ENCODE peak calls at places on chromosomes 1 and 21, in ten cellular contexts. N is endothelial cell of umbilical vein, G is sigmoid colon, U is prostate gland, Z is GM12892, Q is GM12891, D is K562, L is stomach, S is H1, F is GM12878. C is an unnamed sample.

GRCh38 chr1:155893389-155894142 is 17.6 kb downstream of the RIT1 start:
- DNase-seq in N (peak; percentile 93), G (no peak), U (no peak), Z (no peak), Q (no peak), D (no peak), L (no peak), S (no peak), F (no peak), C (no peak)

GRCh38 chr1:89608627-89609338 is 24.1 kb upstream of the LRRC8C start:
- DNase-seq in N (no peak), G (no peak), U (no peak), Z (no peak), Q (no peak), D (no peak), L (no peak), S (no peak), F (no peak), C (no peak)

GRCh38 chr1:218299416-218299815 is 14.3 kb downstream of the RRP15 start:
- DNase-seq in N (peak; percentile 61), G (no peak), U (no peak), Z (no peak), Q (no peak), D (peak; percentile 25), L (no peak), S (no peak), F (no peak), C (no peak)

GRCh38 chr1:6471086-6471841 is 5.3 kb upstream of the TNFRSF25 start:
- DNase-seq in N (no peak), G (no peak), U (no peak), Z (no peak), Q (no peak), D (peak; percentile 96), L (peak; percentile 86), S (peak; percentile 87), F (no peak), C (no peak)

GRCh38 chr1:209190591-209191241 is 392.8 kb upstream of the CAMK1G start:
- DNase-seq in N (peak; percentile 70), G (no peak), U (no peak), Z (peak; percentile 27), Q (peak; percentile 36), D (peak; percentile 26), L (peak; percentile 59), S (peak; percentile 84), F (no peak), C (no peak)

GRCh38 chr1:18599704-18600103 is 30.9 kb upstream of the PAX7 start:
- DNase-seq in N (no peak), G (no peak), U (no peak), Z (no peak), Q (no peak), D (no peak), L (no peak), S (no peak), F (no peak), C (no peak)

GRCh38 chr1:38029725-38030511 is 16.7 kb downstream of the POU3F1 start:
- DNase-seq in N (peak; percentile 79), G (peak; percentile 68), U (no peak), Z (peak; percentile 66), Q (no peak), D (peak; percentile 44), L (no peak), S (peak; percentile 58), F (peak; percentile 75), C (no peak)

GRCh38 chr1:9128161-9128519 is 762 bp downstream of the GPR157 start:
- DNase-seq in N (no peak), G (peak; percentile 81), U (peak; percentile 54), Z (no peak), Q (no peak), D (no peak), L (peak; percentile 45), S (peak; percentile 58), F (no peak), C (peak; percentile 62)

GRCh38 chr1:65148548-65149390 is 766 bp downstream of the AK4 start:
- DNase-seq in N (peak; percentile 12), G (peak; percentile 85), U (peak; percentile 54), Z (peak; percentile 53), Q (peak; percentile 43), D (peak; percentile 69), L (no peak), S (peak; percentile 83), F (peak; percentile 45), C (no peak)

GRCh38 chr1:174077755-174078490 is 55.8 kb upstream of the RC3H1 start:
- DNase-seq in N (no peak), G (no peak), U (no peak), Z (no peak), Q (no peak), D (no peak), L (no peak), S (no peak), F (no peak), C (no peak)

GRCh38 chr21:27424601-27425000 is 457.7 kb upstream of the ADAMTS5 start:
- DNase-seq in N (no peak), G (no peak), U (no peak), Z (no peak), Q (no peak), D (no peak), L (no peak), S (no peak), F (no peak), C (no peak)

GRCh38 chr1:197911172-197911856 is 5.9 kb upstream of the LHX9 start:
- DNase-seq in N (no peak), G (no peak), U (no peak), Z (no peak), Q (no peak), D (no peak), L (no peak), S (peak; percentile 79), F (no peak), C (no peak)

DNA sequence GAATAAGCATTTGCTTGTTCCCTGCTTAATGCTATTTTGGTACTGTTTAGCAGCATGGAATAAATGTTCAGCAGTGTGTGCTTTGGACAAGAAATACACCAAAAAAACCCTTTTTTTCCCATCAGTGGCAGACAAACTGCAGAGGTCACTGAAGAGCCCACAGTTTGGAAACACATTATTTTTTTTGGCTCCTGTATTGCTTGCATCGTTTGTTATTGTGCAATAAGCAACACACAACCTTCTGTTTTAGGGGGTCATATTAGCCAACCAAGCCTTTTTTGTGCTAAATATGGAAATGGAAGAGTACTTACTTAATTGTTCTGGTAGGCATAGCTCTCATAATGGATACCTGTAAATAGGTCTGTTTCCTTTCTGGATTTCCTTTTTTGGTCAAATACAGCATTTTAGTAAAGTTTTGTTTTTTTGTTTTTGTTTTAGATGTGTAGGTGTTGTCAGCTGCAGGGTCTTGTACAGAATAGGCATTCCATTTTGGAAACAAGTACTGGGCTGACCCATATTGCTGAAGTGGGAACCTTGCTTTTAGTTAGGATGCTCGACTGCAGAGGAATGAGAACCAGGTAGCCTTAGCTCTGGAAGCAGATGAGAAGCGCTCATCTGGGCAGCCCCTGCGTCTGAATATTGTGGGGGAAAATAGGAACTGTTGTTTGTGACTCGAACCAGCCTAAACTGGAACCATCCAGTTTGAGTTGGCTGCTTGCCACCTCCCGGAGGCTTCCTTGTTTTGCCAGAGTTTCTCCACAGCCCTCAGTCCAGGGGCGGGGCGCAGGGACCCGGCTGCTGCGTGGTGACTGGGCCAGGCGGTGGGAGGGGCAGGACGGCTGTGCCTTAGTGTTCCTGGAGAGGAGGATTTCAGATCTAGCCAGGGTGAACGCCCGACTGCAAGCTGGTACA is 38.5 kb downstream of the SPEN start:
- DNase-seq in N (peak; percentile 97), G (peak; percentile 99), U (peak; percentile 96), Z (no peak), Q (no peak), D (peak; percentile 90), L (peak; percentile 96), S (peak; percentile 88), F (peak; percentile 36), C (peak; percentile 98)
- TF ChIP-seq POLR2A in N (peak; percentile 70), G (peak; percentile 28), U (peak; percentile 64), Z (peak; percentile 14), Q (no peak), D (peak; percentile 70), L (no peak), S (peak; percentile 79), F (peak; percentile 37), C (no peak)

DNA sequence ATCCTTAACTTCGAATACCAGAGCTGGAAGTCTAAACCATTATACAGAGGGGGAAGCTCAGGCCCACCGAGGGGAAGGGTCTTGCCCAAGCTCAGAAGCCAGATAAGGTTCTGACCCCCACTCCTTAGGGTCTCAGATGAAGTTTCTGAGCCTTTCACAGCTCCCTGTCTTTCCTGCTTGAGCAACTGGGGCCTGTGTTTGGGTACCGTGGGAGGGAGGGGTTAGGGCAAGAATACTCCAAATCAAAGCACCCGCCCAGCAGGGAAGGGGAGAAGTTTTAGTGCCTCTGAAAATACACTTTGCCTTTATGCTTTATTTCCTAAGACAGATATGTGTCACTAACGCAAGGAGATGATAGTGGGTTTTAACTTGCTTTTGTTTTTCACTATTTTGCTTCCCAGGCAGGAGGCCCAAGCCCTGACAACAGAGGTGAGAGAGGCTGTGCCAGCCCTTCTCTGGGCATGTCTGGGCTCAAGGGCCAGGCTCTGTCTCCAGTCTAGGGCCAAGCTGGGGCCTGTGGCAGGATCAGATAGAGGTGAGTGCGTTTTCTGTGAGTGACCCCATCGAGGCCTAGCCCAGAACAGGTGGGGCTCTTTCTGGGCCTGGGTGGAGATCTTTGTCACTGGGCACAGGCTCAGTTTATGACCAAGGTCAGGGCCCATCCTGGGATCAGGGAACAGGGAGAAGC is 20.6 kb upstream of the TENT5B start:
- DNase-seq in N (no peak), G (no peak), U (no peak), Z (no peak), Q (no peak), D (no peak), L (peak; percentile 65), S (no peak), F (no peak), C (no peak)
- TF ChIP-seq POLR2AphosphoS5 in N (no peak), G (no peak), U (peak; percentile 14), Z (no peak), Q (no peak), D (no peak), L (no peak), S (no peak), F (no peak), C (no peak)

GRCh38 chr1:166838766-166839599 is at the start of gene POGK:
- DNase-seq in N (peak; percentile 90), G (peak; percentile 96), U (peak; percentile 90), Z (peak; percentile 85), Q (peak; percentile 87), D (peak; percentile 95), L (peak; percentile 89), S (peak; percentile 84), F (peak; percentile 63), C (peak; percentile 85)
- TF ChIP-seq POLR2A in N (peak; percentile 81), G (no peak), U (peak; percentile 76), Z (peak; percentile 92), Q (peak; percentile 78), D (peak; percentile 90), L (no peak), S (peak; percentile 67), F (peak; percentile 90), C (no peak)

DNA sequence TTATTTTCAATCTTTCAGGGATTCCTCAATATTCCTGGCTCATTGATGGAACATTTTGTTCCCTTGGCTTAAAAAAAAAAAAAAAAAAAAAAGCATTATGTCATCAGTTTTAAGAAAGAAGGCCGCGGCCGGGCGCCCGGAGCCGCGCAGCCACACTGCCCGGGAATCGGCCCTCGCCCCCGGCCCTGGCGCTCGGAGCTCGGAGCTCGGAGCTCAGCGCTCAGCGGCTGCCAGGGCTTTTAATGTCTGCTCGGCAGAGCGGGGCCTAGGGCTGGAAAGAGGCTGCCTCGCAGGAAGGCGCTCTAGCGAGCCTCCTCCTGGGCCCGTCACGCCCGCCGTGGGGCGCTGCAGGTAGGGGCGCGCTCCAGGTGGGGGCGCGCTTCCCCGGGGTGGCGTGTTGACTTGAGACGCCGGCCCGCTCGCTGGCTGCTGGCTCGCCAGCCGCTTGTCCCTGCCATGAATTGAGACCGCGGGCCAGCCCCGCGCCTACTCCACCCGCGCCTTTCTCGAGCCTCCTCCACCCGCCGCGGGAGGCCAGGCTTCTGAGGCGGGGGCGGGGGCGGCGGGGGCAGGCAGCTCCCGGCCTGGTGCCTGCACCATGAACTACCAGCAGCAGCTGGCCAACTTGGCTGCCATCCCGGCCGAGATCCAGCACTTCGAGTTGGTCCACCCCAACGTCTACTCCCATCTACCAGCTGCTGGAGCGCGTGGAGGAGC is 5.4 kb upstream of the TDRD5 start:
- DNase-seq in N (peak; percentile 32), G (peak; percentile 70), U (peak; percentile 55), Z (no peak), Q (no peak), D (peak; percentile 65), L (peak; percentile 85), S (peak; percentile 84), F (no peak), C (peak; percentile 59)
- TF ChIP-seq POLR2AphosphoS5 in N (no peak), G (peak; percentile 19), U (no peak), Z (no peak), Q (no peak), D (no peak), L (no peak), S (no peak), F (no peak), C (peak; percentile 21)

C was measured in breast epithelium.